ENCODE peak calls at places on chromosomes 2 and 18, in five cellular contexts. One of them, this sample, is unnamed.

GRCh38 chr2:219664041-219664440 is 36.6 kb downstream of the SLC4A3 start:
- DNase-seq in psoas muscle: no peak
- DNase-seq in dermis blood vessel endothelial cell: no peak
- DNase-seq in heart left ventricle: no peak
- DNase-seq in cardiac fibroblast: no peak
- DNase-seq in this sample: no peak

GRCh38 chr2:39141346-39142011 is 20.6 kb upstream of the SOS1 start:
- DNase-seq in cardiac fibroblast: peak
- DNase-seq in dermis blood vessel endothelial cell: no peak
- DNase-seq in heart left ventricle: no peak
- DNase-seq in psoas muscle: no peak
- DNase-seq in this sample: no peak

GRCh38 chr2:194550702-194551101 is 1106.3 kb upstream of the SLC39A10 start:
- DNase-seq in dermis blood vessel endothelial cell: no peak
- DNase-seq in heart left ventricle: no peak
- DNase-seq in cardiac fibroblast: no peak
- DNase-seq in psoas muscle: no peak
- DNase-seq in this sample: no peak

GRCh38 chr18:32424696-32425095 is 46.0 kb downstream of the GAREM1 start:
- DNase-seq in psoas muscle: no peak
- DNase-seq in cardiac fibroblast: peak
- DNase-seq in dermis blood vessel endothelial cell: no peak
- DNase-seq in heart left ventricle: no peak
- DNase-seq in this sample: no peak

GRCh38 chr2:105294844-105295481 is 34.6 kb downstream of the TGFBRAP1 start:
- DNase-seq in dermis blood vessel endothelial cell: peak
- DNase-seq in heart left ventricle: no peak
- DNase-seq in cardiac fibroblast: peak
- DNase-seq in psoas muscle: no peak
- DNase-seq in this sample: peak

GRCh38 chr2:197306691-197307030 is 3.9 kb downstream of the ANKRD44 start:
- DNase-seq in heart left ventricle: no peak
- DNase-seq in dermis blood vessel endothelial cell: no peak
- DNase-seq in psoas muscle: peak
- DNase-seq in cardiac fibroblast: no peak
- DNase-seq in this sample: peak

GRCh38 chr2:20203521-20204225 is 21.3 kb downstream of the SDC1 start:
- DNase-seq in cardiac fibroblast: no peak
- DNase-seq in psoas muscle: no peak
- DNase-seq in heart left ventricle: no peak
- DNase-seq in dermis blood vessel endothelial cell: no peak
- DNase-seq in this sample: no peak

GRCh38 chr2:69995511-69995910 is 34.1 kb upstream of the ASPRV1 start:
- DNase-seq in cardiac fibroblast: no peak
- DNase-seq in dermis blood vessel endothelial cell: no peak
- DNase-seq in heart left ventricle: no peak
- DNase-seq in psoas muscle: no peak
- DNase-seq in this sample: no peak

GRCh38 chr2:83574614-83575013 is 884.5 kb downstream of the SUCLG1 start:
- DNase-seq in heart left ventricle: no peak
- DNase-seq in dermis blood vessel endothelial cell: no peak
- DNase-seq in cardiac fibroblast: no peak
- DNase-seq in psoas muscle: no peak
- DNase-seq in this sample: no peak

GRCh38 chr18:78169487-78169886 is 810.1 kb upstream of the SALL3 start:
- DNase-seq in cardiac fibroblast: no peak
- DNase-seq in psoas muscle: no peak
- DNase-seq in heart left ventricle: no peak
- DNase-seq in dermis blood vessel endothelial cell: no peak
- DNase-seq in this sample: no peak

GRCh38 chr2:10345126-10345525 is 42.4 kb downstream of the HPCAL1 start:
- DNase-seq in heart left ventricle: no peak
- DNase-seq in cardiac fibroblast: no peak
- DNase-seq in psoas muscle: no peak
- DNase-seq in dermis blood vessel endothelial cell: no peak
- DNase-seq in this sample: peak

GRCh38 chr2:197707316-197708213 is 2.4 kb downstream of the MARS2 start:
- DNase-seq in heart left ventricle: no peak
- DNase-seq in dermis blood vessel endothelial cell: peak
- DNase-seq in psoas muscle: no peak
- DNase-seq in cardiac fibroblast: peak
- DNase-seq in this sample: no peak

GRCh38 chr2:44233450-44234128 is 41.7 kb upstream of the SLC3A1 start:
- DNase-seq in psoas muscle: no peak
- DNase-seq in dermis blood vessel endothelial cell: peak
- DNase-seq in heart left ventricle: no peak
- DNase-seq in cardiac fibroblast: peak
- DNase-seq in this sample: no peak

GRCh38 chr2:168528469-168528868 is 72.4 kb downstream of the CERS6 start:
- DNase-seq in heart left ventricle: no peak
- DNase-seq in cardiac fibroblast: peak
- DNase-seq in psoas muscle: no peak
- DNase-seq in dermis blood vessel endothelial cell: no peak
- DNase-seq in this sample: no peak

GRCh38 chr2:72931280-72931910 is 14.1 kb downstream of the EMX1 start:
- DNase-seq in psoas muscle: peak
- DNase-seq in heart left ventricle: peak
- DNase-seq in dermis blood vessel endothelial cell: no peak
- DNase-seq in cardiac fibroblast: peak
- DNase-seq in this sample: no peak

GRCh38 chr18:80218341-80219227 is 28.7 kb downstream of the PARD6G start:
- DNase-seq in cardiac fibroblast: no peak
- DNase-seq in psoas muscle: no peak
- DNase-seq in heart left ventricle: no peak
- DNase-seq in dermis blood vessel endothelial cell: no peak
- DNase-seq in this sample: no peak

GRCh38 chr2:217714268-217714643 is 288.5 kb downstream of the TNS1 start:
- DNase-seq in heart left ventricle: peak
- DNase-seq in cardiac fibroblast: peak
- DNase-seq in psoas muscle: peak
- DNase-seq in dermis blood vessel endothelial cell: no peak
- DNase-seq in this sample: peak

GRCh38 chr2:19687260-19687659 is 214.5 kb downstream of the TTC32 start:
- DNase-seq in dermis blood vessel endothelial cell: no peak
- DNase-seq in psoas muscle: no peak
- DNase-seq in heart left ventricle: no peak
- DNase-seq in cardiac fibroblast: peak
- DNase-seq in this sample: no peak

GRCh38 chr18:6724331-6724730 is 5.2 kb upstream of the ARHGAP28 start:
- DNase-seq in dermis blood vessel endothelial cell: no peak
- DNase-seq in psoas muscle: no peak
- DNase-seq in cardiac fibroblast: no peak
- DNase-seq in heart left ventricle: no peak
- DNase-seq in this sample: no peak

GRCh38 chr2:32847734-32848133 is 99.0 kb upstream of the LTBP1 start:
- DNase-seq in heart left ventricle: no peak
- DNase-seq in cardiac fibroblast: no peak
- DNase-seq in psoas muscle: no peak
- DNase-seq in dermis blood vessel endothelial cell: no peak
- DNase-seq in this sample: no peak

GRCh38 chr2:67289921-67290371 is 107.2 kb upstream of the ETAA1 start:
- DNase-seq in psoas muscle: no peak
- DNase-seq in dermis blood vessel endothelial cell: no peak
- DNase-seq in heart left ventricle: no peak
- DNase-seq in cardiac fibroblast: peak
- DNase-seq in this sample: no peak

GRCh38 chr2:220499281-220499680 is 871.9 kb downstream of the SLC4A3 start:
- DNase-seq in psoas muscle: peak
- DNase-seq in cardiac fibroblast: peak
- DNase-seq in heart left ventricle: no peak
- DNase-seq in dermis blood vessel endothelial cell: no peak
- DNase-seq in this sample: no peak

GRCh38 chr2:182324665-182325064 is 102.2 kb downstream of the PDE1A start:
- DNase-seq in psoas muscle: no peak
- DNase-seq in cardiac fibroblast: peak
- DNase-seq in dermis blood vessel endothelial cell: peak
- DNase-seq in heart left ventricle: no peak
- DNase-seq in this sample: no peak

GRCh38 chr2:95115418-95115817 is 6.2 kb downstream of the MRPS5 start:
- DNase-seq in dermis blood vessel endothelial cell: peak
- DNase-seq in heart left ventricle: no peak
- DNase-seq in psoas muscle: peak
- DNase-seq in cardiac fibroblast: peak
- DNase-seq in this sample: peak

GRCh38 chr2:6909431-6910385 is 7.5 kb upstream of the RNF144A start:
- DNase-seq in heart left ventricle: no peak
- DNase-seq in dermis blood vessel endothelial cell: no peak
- DNase-seq in cardiac fibroblast: no peak
- DNase-seq in psoas muscle: no peak
- DNase-seq in this sample: no peak

GRCh38 chr2:200765139-200765951 is 46.4 kb upstream of the BZW1 start:
- DNase-seq in cardiac fibroblast: peak
- DNase-seq in heart left ventricle: no peak
- DNase-seq in dermis blood vessel endothelial cell: peak
- DNase-seq in psoas muscle: no peak
- DNase-seq in this sample: peak

GRCh38 chr2:148592812-148593211 is 51.7 kb upstream of the EPC2 start:
- DNase-seq in psoas muscle: no peak
- DNase-seq in heart left ventricle: no peak
- DNase-seq in cardiac fibroblast: no peak
- DNase-seq in dermis blood vessel endothelial cell: no peak
- DNase-seq in this sample: no peak

GRCh38 chr2:240947176-240947575 is 41.0 kb downstream of the CROCC2 start:
- DNase-seq in heart left ventricle: peak
- DNase-seq in dermis blood vessel endothelial cell: no peak
- DNase-seq in cardiac fibroblast: no peak
- DNase-seq in psoas muscle: no peak
- DNase-seq in this sample: no peak

GRCh38 chr2:113164930-113165585 is 8.7 kb upstream of the PSD4 start:
- DNase-seq in psoas muscle: no peak
- DNase-seq in cardiac fibroblast: no peak
- DNase-seq in heart left ventricle: no peak
- DNase-seq in dermis blood vessel endothelial cell: no peak
- DNase-seq in this sample: no peak

GRCh38 chr2:240123821-240124650 is 12.1 kb downstream of the COPS9 start:
- DNase-seq in cardiac fibroblast: no peak
- DNase-seq in heart left ventricle: no peak
- DNase-seq in psoas muscle: peak
- DNase-seq in dermis blood vessel endothelial cell: no peak
- DNase-seq in this sample: no peak

GRCh38 chr18:47263197-47263827 is 11.9 kb upstream of the SKOR2 start:
- DNase-seq in dermis blood vessel endothelial cell: no peak
- DNase-seq in heart left ventricle: peak
- DNase-seq in psoas muscle: no peak
- DNase-seq in cardiac fibroblast: peak
- DNase-seq in this sample: no peak

GRCh38 chr18:51211552-51211951 is 14.1 kb upstream of the MEX3C start:
- DNase-seq in heart left ventricle: peak
- DNase-seq in cardiac fibroblast: peak
- DNase-seq in dermis blood vessel endothelial cell: peak
- DNase-seq in psoas muscle: peak
- DNase-seq in this sample: peak